ENCODE peak calls at places on chromosomes 3 and 15, in four cellular contexts. I, L, H and D are unnamed samples.

GRCh38 chr3:195769551-195769950 is 42.2 kb downstream of the MUC4 start:
- DNase-seq in L (no peak), I (no peak), H (no peak), D (no peak)

GRCh38 chr3:7190094-7190493 is 329.2 kb downstream of the GRM7 start:
- DNase-seq in H (no peak), I (no peak), L (no peak), D (no peak)

GRCh38 chr3:73766599-73767378 is 142.0 kb upstream of the PDZRN3 start:
- DNase-seq in I (peak; percentile 4), H (peak; percentile 69), L (no peak), D (no peak)

GRCh38 chr3:4829031-4829394 is 150.2 kb upstream of the BHLHE40 start:
- DNase-seq in I (no peak), H (no peak), L (no peak), D (no peak)

GRCh38 chr3:2589336-2589969 is 490.8 kb downstream of the CNTN4 start:
- DNase-seq in I (no peak), H (no peak), L (no peak), D (no peak)

GRCh38 chr3:11236588-11237461 is 35.4 kb upstream of the ATG7 start:
- DNase-seq in I (peak; percentile 59), L (no peak), H (peak; percentile 38), D (peak; percentile 68)

GRCh38 chr3:27326211-27326948 is 42.8 kb downstream of the NEK10 start:
- DNase-seq in H (peak; percentile 96), L (no peak), I (peak; percentile 28), D (no peak)

GRCh38 chr3:25547103-25547502 is 117.6 kb downstream of the TOP2B start:
- DNase-seq in I (no peak), H (no peak), L (no peak), D (no peak)

GRCh38 chr3:48013288-48013980 is 2.8 kb downstream of the MAP4 start:
- DNase-seq in I (peak; percentile 81), L (no peak), H (peak; percentile 55), D (no peak)

GRCh38 chr3:183583331-183584245 is 28.1 kb upstream of the KLHL6 start:
- DNase-seq in L (no peak), I (no peak), H (no peak), D (no peak)
- H3K4me3 ChIP-seq in L (no peak overlapping the region), I (no peak overlapping the region), H (no peak overlapping the region), D (no peak overlapping the region)

DNA sequence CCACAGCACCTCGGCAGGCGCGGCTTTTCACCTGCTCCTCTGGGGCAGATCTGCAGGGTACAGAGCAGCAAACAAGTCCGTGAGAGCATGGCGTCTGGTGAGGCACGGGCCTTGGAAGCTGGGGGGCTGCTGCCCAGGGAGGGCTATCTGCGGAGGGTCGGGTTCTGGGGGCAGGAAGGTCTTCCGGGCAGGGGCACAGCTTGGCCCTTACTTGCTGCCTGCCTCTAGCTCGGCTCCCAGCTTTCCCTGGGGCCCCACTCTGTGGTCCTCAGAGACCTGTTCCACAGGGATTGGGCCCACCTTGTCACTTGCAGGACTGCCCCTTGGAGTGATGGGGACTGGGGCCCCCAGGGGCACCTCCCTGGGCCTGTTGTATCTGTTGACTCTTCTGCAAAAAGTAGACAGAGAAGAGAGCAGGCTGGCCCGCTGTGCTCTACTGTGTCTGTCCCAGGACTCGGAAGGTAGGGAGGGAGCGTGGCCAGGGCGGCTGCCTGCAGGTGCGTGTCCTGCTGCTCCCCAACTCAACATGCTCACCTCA is 84.1 kb downstream of the TBC1D2B start:
- DNase-seq in H (no peak), L (no peak), I (no peak), D (peak; percentile 59)
- H3K4me3 ChIP-seq in H (no peak overlapping the region), L (no peak overlapping the region), I (no peak overlapping the region), D (no peak overlapping the region)

GRCh38 chr15:69044899-69045298 is 30.4 kb downstream of the NOX5 start:
- DNase-seq in L (peak; percentile 78), I (no peak), H (no peak), D (no peak)

GRCh38 chr15:69038508-69038907 is 24.0 kb downstream of the NOX5 start:
- DNase-seq in L (no peak), H (no peak), I (no peak), D (no peak)

GRCh38 chr15:69045810-69046209 is 31.3 kb downstream of the NOX5 start:
- DNase-seq in I (no peak), H (no peak), L (no peak), D (no peak)

GRCh38 chr15:69039516-69040225 is 25.2 kb downstream of the NOX5 start:
- DNase-seq in L (no peak), H (no peak), I (no peak), D (no peak)

DNA sequence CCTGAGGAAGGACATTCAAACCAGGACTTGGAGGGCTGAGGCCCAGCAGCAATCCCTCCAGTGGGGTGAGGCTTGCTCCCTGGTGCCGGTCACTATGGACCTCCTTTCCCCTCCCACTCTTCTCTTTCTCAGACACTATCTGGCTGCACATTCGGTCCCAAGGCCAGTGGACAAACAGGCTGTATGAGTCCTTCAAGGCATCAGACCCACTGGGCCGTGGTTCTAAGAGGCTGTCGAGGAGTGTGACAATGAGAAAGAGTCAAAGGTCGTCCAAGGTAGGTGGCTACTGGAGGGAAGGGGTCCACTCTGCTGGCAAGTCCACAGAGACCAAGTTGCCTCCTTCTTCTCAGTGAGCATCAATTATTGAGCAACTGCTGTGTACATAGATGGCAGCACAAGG is 28.0 kb downstream of the NOX5 start:
- DNase-seq in L (no peak), I (no peak), H (no peak), D (no peak)
- H3K4me3 ChIP-seq in L (no peak overlapping the region), I (no peak overlapping the region), H (no peak overlapping the region), D (no peak overlapping the region)

GRCh38 chr15:88256261-88257230 is at the start of gene NTRK3:
- DNase-seq in L (no peak), H (no peak), I (no peak), D (no peak)
- H3K4me3 ChIP-seq in L (peak within 1 kb of the TSS; percentile 4), H (peak within 1 kb of the TSS; percentile 39), I (no peak within 1 kb of the TSS), D (no peak within 1 kb of the TSS)

DNA sequence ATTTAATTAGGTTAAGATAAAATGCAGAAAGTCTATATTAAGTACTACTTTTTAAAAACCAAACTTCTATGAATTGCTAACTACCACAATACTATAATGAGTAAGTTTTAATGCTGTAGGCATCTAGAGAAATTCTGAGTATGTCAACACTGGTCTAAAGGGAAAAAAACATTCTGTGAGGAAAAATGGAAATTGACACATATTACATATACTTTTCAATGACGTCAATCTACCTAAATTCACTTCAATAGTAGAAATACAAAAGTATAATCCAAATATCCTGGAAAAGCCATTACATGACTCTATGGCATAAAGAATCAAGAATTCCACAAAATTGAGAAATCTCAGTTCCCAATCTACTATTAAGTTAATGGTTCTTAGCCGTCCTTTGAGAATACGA is 2.2 kb downstream of the SECISBP2L start:
- DNase-seq in L (no peak), I (no peak), H (no peak), D (no peak)
- H3K4me3 ChIP-seq in L (no peak overlapping the region), I (no peak overlapping the region), H (peak overlapping the region; percentile 89), D (no peak overlapping the region)